ENCODE peak calls at places on chromosome 17, in eight cellular contexts. T is dorsolateral prefrontal cortex, W is heart left ventricle, F is fibroblast of the aortic adventitia, Z is sigmoid colon, K is AG09309, S is upper lobe of right lung, J is A549. G is an unnamed sample.

GRCh38 chr17:66169839-66170238 is 22.1 kb downstream of the CEP112 start:
- DNase-seq in S (no peak), W (no peak), K (no peak), J (no peak), T (no peak), F (no peak), Z (no peak), G (no peak)

GRCh38 chr17:43467981-43468541 is 15.7 kb upstream of the DHX8 start:
- DNase-seq in Z (peak), W (no peak), S (no peak), K (peak), T (peak), F (peak), J (no peak), G (peak)

GRCh38 chr17:72087876-72088275 is 32.9 kb upstream of the SOX9 start:
- DNase-seq in S (no peak), Z (no peak), F (no peak), K (no peak), W (no peak), J (no peak), T (no peak), G (no peak)

GRCh38 chr17:14211778-14212177 is 24.9 kb downstream of the CDRT15 start:
- DNase-seq in K (no peak), W (peak), S (peak), Z (no peak), J (no peak), T (no peak), F (no peak), G (no peak)

GRCh38 chr17:14745541-14745940 is 444.7 kb downstream of the HS3ST3B1 start:
- DNase-seq in F (peak), T (no peak), W (no peak), J (no peak), K (peak), S (no peak), Z (no peak), G (peak)

GRCh38 chr17:49549691-49550678 is 25.7 kb upstream of the NXPH3 start:
- DNase-seq in K (no peak), J (no peak), W (no peak), F (no peak), T (no peak), S (peak), Z (no peak), G (no peak)

GRCh38 chr17:72237223-72237622 is 116.4 kb downstream of the SOX9 start:
- DNase-seq in Z (no peak), T (no peak), J (no peak), S (no peak), K (no peak), W (no peak), F (no peak), G (no peak)

GRCh38 chr17:79760197-79760906 is 17.6 kb upstream of the CBX2 start:
- DNase-seq in F (no peak), Z (no peak), J (no peak), K (no peak), T (no peak), W (peak), S (peak), G (peak)

GRCh38 chr17:81401727-81402529 is 6.7 kb downstream of the BAHCC1 start:
- DNase-seq in F (peak), T (no peak), W (no peak), Z (no peak), K (no peak), S (no peak), J (peak), G (no peak)

GRCh38 chr17:42436401-42436800 is 13.3 kb upstream of the CAVIN1 start:
- DNase-seq in W (no peak), J (no peak), T (no peak), Z (peak), F (peak), K (peak), S (no peak), G (peak)

GRCh38 chr17:8885968-8886674 is 18.6 kb upstream of the PIK3R6 start:
- DNase-seq in J (no peak), K (no peak), S (no peak), Z (no peak), T (no peak), W (no peak), F (no peak), G (no peak)

GRCh38 chr17:65393514-65393913 is 167.9 kb downstream of the AXIN2 start:
- DNase-seq in Z (no peak), J (no peak), K (no peak), F (no peak), T (no peak), W (no peak), S (no peak), G (no peak)

GRCh38 chr17:44108440-44109311 is 14.8 kb downstream of the HDAC5 start:
- DNase-seq in F (peak), W (peak), J (peak), K (peak), Z (peak), S (peak), T (peak), G (no peak)

GRCh38 chr17:73291260-73291801 is 20.5 kb downstream of the CDC42EP4 start:
- DNase-seq in Z (peak), J (peak), F (peak), W (no peak), K (no peak), T (no peak), S (peak), G (peak)

GRCh38 chr17:35086164-35086563 is 22.7 kb upstream of the RFFL start:
- DNase-seq in T (no peak), F (no peak), J (no peak), K (no peak), W (no peak), Z (no peak), S (no peak), G (no peak)

GRCh38 chr17:35088647-35088910 is 25.1 kb upstream of the RFFL start:
- DNase-seq in K (no peak), T (no peak), Z (peak), W (no peak), S (no peak), F (no peak), J (no peak), G (peak)

GRCh38 chr17:35084987-35085386 is 21.5 kb upstream of the RFFL start:
- DNase-seq in S (no peak), Z (no peak), T (no peak), K (no peak), W (no peak), F (peak), J (peak), G (peak)

GRCh38 chr17:35087731-35088646 is 24.5 kb upstream of the RFFL start:
- DNase-seq in W (peak), J (no peak), T (peak), S (peak), K (no peak), F (peak), Z (peak), G (peak)

GRCh38 chr17:35086931-35087573 is 23.5 kb upstream of the RFFL start:
- DNase-seq in K (no peak), S (no peak), T (no peak), F (no peak), J (no peak), Z (no peak), W (no peak), G (peak)
- H3K4me3 ChIP-seq in K (no peak), S (peak), T (peak), F (no peak), J (peak), Z (no peak), W (no peak), G (no peak)

GRCh38 chr17:67476787-67477335 is 99.8 kb downstream of the PITPNC1 start:
- DNase-seq in K (no peak), T (no peak), J (no peak), W (no peak), S (no peak), F (no peak), Z (no peak), G (no peak)

GRCh38 chr17:67475161-67475887 is 98.2 kb downstream of the PITPNC1 start:
- DNase-seq in T (peak), W (peak), Z (peak), S (peak), J (peak), F (peak), K (no peak), G (peak)

GRCh38 chr17:67471118-67471517 is 94.0 kb downstream of the PITPNC1 start:
- DNase-seq in J (no peak), T (no peak), S (no peak), Z (no peak), K (no peak), F (no peak), W (no peak), G (no peak)

GRCh38 chr17:67477687-67478086 is 100.6 kb downstream of the PITPNC1 start:
- DNase-seq in W (no peak), Z (no peak), K (no peak), F (peak), S (no peak), J (no peak), T (no peak), G (peak)

GRCh38 chr17:67474081-67474661 is 97.1 kb downstream of the PITPNC1 start:
- DNase-seq in Z (peak), F (peak), S (no peak), W (no peak), T (no peak), J (no peak), K (peak), G (no peak)
- H3K4me3 ChIP-seq in Z (no peak), F (no peak), S (no peak), W (no peak), T (no peak), J (no peak), K (no peak), G (no peak)

DNA sequence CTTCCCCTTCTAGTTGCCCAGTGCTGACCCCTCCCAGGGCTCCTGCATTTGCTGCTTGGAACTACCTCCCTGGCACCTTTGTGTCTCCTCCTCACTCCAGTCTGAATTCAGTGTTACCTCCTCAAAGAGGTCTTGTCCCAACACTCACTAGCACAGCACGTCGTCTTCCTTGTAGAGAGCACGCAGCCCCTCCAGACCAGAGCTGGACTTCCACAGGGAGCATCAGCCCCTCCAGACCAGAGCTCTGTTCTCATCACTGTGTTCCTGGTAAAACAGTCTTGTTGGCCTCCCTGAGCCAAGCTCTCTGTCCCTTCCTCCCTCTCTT is 27.8 kb upstream of the MGAT5B start:
- DNase-seq in S (no peak), W (no peak), F (no peak), Z (no peak), K (no peak), T (no peak), J (no peak), G (no peak)
- H3K4me3 ChIP-seq in S (no peak), W (no peak), F (no peak), Z (no peak), K (no peak), T (no peak), J (no peak), G (no peak)

DNA sequence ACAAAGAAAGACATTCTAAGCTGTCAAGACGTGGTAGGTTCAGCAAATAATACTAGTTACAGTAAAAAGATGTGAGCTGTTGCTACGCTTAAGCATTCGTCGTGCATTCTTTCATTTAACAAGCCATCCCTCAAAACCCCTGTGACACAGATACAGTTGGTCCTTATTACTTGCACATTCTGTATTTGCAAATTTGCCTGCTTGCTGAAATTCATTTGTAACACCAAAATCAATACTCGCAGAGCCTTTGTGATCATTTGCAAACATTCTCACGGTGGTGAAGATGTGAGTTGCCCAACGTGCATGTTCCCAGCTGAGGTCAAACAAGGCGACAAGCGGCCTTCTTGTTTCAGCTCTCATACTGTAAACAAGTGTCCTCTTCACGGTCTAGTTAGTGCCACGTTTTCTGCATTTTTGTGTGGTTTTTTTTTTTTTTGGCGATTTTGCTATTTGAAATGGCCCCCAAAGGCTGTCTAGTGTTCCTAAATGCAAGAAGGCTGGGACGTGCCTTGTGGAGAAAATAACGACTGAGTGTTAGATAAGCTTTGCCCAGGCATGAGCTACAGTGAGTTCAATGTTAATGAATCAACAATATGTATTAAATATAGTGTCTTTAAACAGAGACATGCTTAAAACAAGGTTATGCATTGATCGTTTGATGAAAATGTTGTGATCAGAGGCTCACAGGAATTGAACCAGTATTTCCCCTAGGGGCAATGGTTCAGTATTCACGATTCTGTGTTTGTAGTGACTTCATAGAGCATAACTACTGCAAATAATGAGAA is 84.1 kb downstream of the RAB11FIP4 start:
- DNase-seq in Z (no peak), J (no peak), W (peak), T (no peak), F (no peak), S (no peak), K (no peak), G (no peak)
- H3K4me3 ChIP-seq in Z (no peak), J (no peak), W (no peak), T (no peak), F (no peak), S (no peak), K (no peak), G (no peak)

GRCh38 chr17:1649116-1649843 is 386 bp downstream of the RILP start:
- DNase-seq in K (peak), Z (peak), J (peak), T (peak), S (peak), W (peak), F (peak), G (peak)
- H3K4me3 ChIP-seq in K (peak), Z (peak), J (peak), T (peak), S (peak), W (peak), F (peak), G (peak)